ENCODE peak calls at places on chromosomes 7 and 10, in seven cellular contexts. U is heart left ventricle; Z is HT1080; N is GM19239; P is globus pallidus; H is activated CD4-positive, alpha-beta T cell treated with anti-CD3 and anti-CD28 coated beads, Interleukin-2, amount 50 U/mL, for 1 hour; O is astrocyte of the spinal cord. L is an unnamed sample.

GRCh38 chr10:125022671-125023070 is 80.7 kb downstream of the ZRANB1 start:
- DNase-seq in P (no peak), O (no peak), U (no peak), H (no peak), Z (no peak), N (no peak), L (no peak)

GRCh38 chr10:70146489-70147488 is at the start of gene TYSND1:
- DNase-seq in N (peak; percentile 96), U (peak; percentile 96), O (peak; percentile 98), Z (peak; percentile 98), P (peak; percentile 97), H (peak; percentile 90), L (peak; percentile 98)

GRCh38 chr10:86225098-86225782 is 141.4 kb downstream of the GRID1 start:
- DNase-seq in Z (peak; percentile 95), P (no peak), O (peak; percentile 51), U (no peak), N (no peak), H (no peak), L (no peak)

GRCh38 chr10:131910663-131911314 is 10.0 kb downstream of the PPP2R2D start:
- DNase-seq in U (no peak), H (no peak), P (no peak), O (no peak), Z (no peak), N (no peak), L (no peak)

GRCh38 chr7:95999481-95999880 is 227.1 kb downstream of the DYNC1I1 start:
- DNase-seq in P (no peak), H (no peak), Z (peak; percentile 17), N (no peak), O (no peak), U (no peak), L (no peak)

GRCh38 chr10:114930320-114930719 is 7.7 kb upstream of the TRUB1 start:
- DNase-seq in O (peak; percentile 31), P (no peak), H (no peak), U (no peak), N (no peak), Z (no peak), L (no peak)

GRCh38 chr7:155258233-155258575 is 39.5 kb upstream of the INSIG1 start:
- DNase-seq in P (no peak), H (no peak), O (peak; percentile 86), N (no peak), U (no peak), Z (peak; percentile 74), L (no peak)

GRCh38 chr10:63819753-63820347 is 298.6 kb downstream of the REEP3 start:
- DNase-seq in H (no peak), U (peak; percentile 70), Z (peak; percentile 34), O (peak; percentile 70), N (peak; percentile 4), P (peak; percentile 39), L (peak; percentile 82)

GRCh38 chr7:119010635-119011034 is 786.1 kb downstream of the ANKRD7 start:
- DNase-seq in P (no peak), H (no peak), O (no peak), Z (no peak), N (no peak), U (no peak), L (no peak)

GRCh38 chr7:18234519-18234918 is 206.9 kb upstream of the PRPS1L1 start:
- DNase-seq in U (no peak), N (no peak), H (no peak), Z (no peak), P (no peak), O (no peak), L (no peak)

GRCh38 chr10:63744060-63744941 is 223.1 kb downstream of the REEP3 start:
- DNase-seq in U (no peak), H (no peak), N (no peak), P (no peak), O (peak; percentile 18), Z (no peak), L (no peak)

GRCh38 chr10:80356563-80356999 is at the start of the genes DYDC1 and DYDC2:
- DNase-seq in Z (no peak), P (no peak), U (peak; percentile 66), H (peak; percentile 18), O (no peak), N (peak; percentile 23), L (peak; percentile 35)

L was measured in heart right ventricle.